ENCODE peak calls at places on chromosomes 11 and 22, in six cellular contexts. C, L, D, F, H and Y are unnamed samples.

GRCh38 chr11:83319346-83319745 is 33.2 kb upstream of the CCDC90B start:
- DNase-seq in L (no peak), F (no peak), D (no peak), H (no peak), C (no peak), Y (no peak)

GRCh38 chr11:57499413-57499982 is 16.0 kb downstream of the SLC43A1 start:
- DNase-seq in D (peak), F (peak), H (peak), C (no peak), L (peak), Y (peak)

GRCh38 chr11:79067355-79067685 is 373.5 kb downstream of the TENM4 start:
- DNase-seq in F (no peak), C (no peak), D (no peak), L (no peak), H (no peak), Y (no peak)

GRCh38 chr11:122463530-122463929 is 192.0 kb upstream of the UBASH3B start:
- DNase-seq in D (no peak), C (no peak), F (no peak), L (no peak), H (no peak), Y (no peak)

GRCh38 chr11:118715837-118716260 is 36.4 kb upstream of the TREH start:
- DNase-seq in F (no peak), D (no peak), H (no peak), L (no peak), C (no peak), Y (no peak)

GRCh38 chr11:100810146-100810545 is 123.1 kb downstream of the ARHGAP42 start:
- DNase-seq in H (no peak), L (no peak), D (no peak), C (no peak), F (no peak), Y (no peak)

GRCh38 chr11:21774212-21774611 is 418.7 kb upstream of the ANO5 start:
- DNase-seq in C (no peak), H (no peak), D (no peak), L (peak), F (no peak), Y (no peak)

GRCh38 chr11:118366287-118366686 is 6.9 kb downstream of the UBE4A start:
- DNase-seq in H (no peak), D (no peak), C (no peak), L (no peak), F (no peak), Y (no peak)

GRCh38 chr11:70090989-70091388 is 12.9 kb downstream of the ANO1 start:
- DNase-seq in D (no peak), L (peak), F (no peak), C (no peak), H (no peak), Y (no peak)

GRCh38 chr11:104772806-104773241 is 125.4 kb downstream of the CASP12 start:
- DNase-seq in C (no peak), L (no peak), H (no peak), D (no peak), F (no peak), Y (no peak)

GRCh38 chr22:29580200-29580810 is 608 bp downstream of the NIPSNAP1 start:
- DNase-seq in F (no peak), C (no peak), D (no peak), H (no peak), L (no peak), Y (no peak)

GRCh38 chr11:101336155-101336554 is 206.5 kb upstream of the PGR start:
- DNase-seq in D (no peak), L (no peak), C (no peak), H (no peak), F (no peak), Y (no peak)

GRCh38 chr11:23959466-23959865 is 537.4 kb upstream of the LUZP2 start:
- DNase-seq in D (no peak), C (no peak), L (no peak), F (no peak), H (no peak), Y (no peak)

GRCh38 chr11:118434553-118435232 is 1.6 kb upstream of the KMT2A start:
- DNase-seq in C (peak), H (no peak), L (peak), D (peak), F (peak), Y (no peak)

GRCh38 chr11:127994736-127995135 is 592.6 kb downstream of the ETS1 start:
- DNase-seq in L (no peak), C (no peak), D (no peak), F (no peak), H (no peak), Y (no peak)

GRCh38 chr11:123116486-123116885 is 54.5 kb upstream of the HSPA8 start:
- DNase-seq in C (no peak), F (no peak), H (no peak), L (no peak), D (no peak), Y (no peak)

GRCh38 chr11:88695701-88696414 is 358.3 kb upstream of the CTSC start:
- DNase-seq in L (no peak), H (no peak), D (no peak), C (no peak), F (peak), Y (no peak)

GRCh38 chr11:46278387-46279173 is 1.1 kb downstream of the CREB3L1 start:
- DNase-seq in H (no peak), L (peak), F (peak), D (peak), C (no peak), Y (no peak)

GRCh38 chr22:43293259-43293658 is 49.9 kb downstream of the SCUBE1 start:
- DNase-seq in C (no peak), F (no peak), D (no peak), H (no peak), L (no peak), Y (no peak)

GRCh38 chr22:37735054-37735453 is 38.2 kb downstream of the TRIOBP start:
- DNase-seq in H (no peak), D (no peak), L (peak), F (peak), C (no peak), Y (no peak)

GRCh38 chr22:45544588-45545170 is 42.0 kb downstream of the FBLN1 start:
- DNase-seq in H (no peak), D (no peak), L (peak), F (no peak), C (no peak), Y (no peak)

GRCh38 chr11:134068829-134069425 is at the start of gene JAM3:
- DNase-seq in C (peak), H (peak), F (peak), L (peak), D (peak), Y (no peak)

GRCh38 chr11:2392241-2392959 is 8.2 kb upstream of the TSSC4 start:
- DNase-seq in C (no peak), H (no peak), D (no peak), L (no peak), F (no peak), Y (no peak)

GRCh38 chr11:76444384-76445121 is at the start of gene EMSY:
- DNase-seq in H (peak), L (peak), D (peak), F (peak), C (peak), Y (peak)

GRCh38 chr22:19448076-19448607 is 631 bp upstream of the C22orf39 start:
- DNase-seq in D (no peak), C (no peak), F (peak), H (no peak), L (no peak), Y (no peak)

GRCh38 chr11:108592591-108593213 is 866 bp downstream of the EXPH5 start:
- DNase-seq in F (peak), L (peak), D (peak), H (no peak), C (peak), Y (no peak)

GRCh38 chr11:119839504-119840133 is 110.6 kb upstream of the NECTIN1 start:
- DNase-seq in L (no peak), F (peak), H (no peak), D (no peak), C (no peak), Y (no peak)

GRCh38 chr11:87879118-87879517 is 296.1 kb downstream of the RAB38 start:
- DNase-seq in L (no peak), F (no peak), H (no peak), C (no peak), D (no peak), Y (no peak)

GRCh38 chr22:36197065-36197440 is 4.6 kb downstream of the APOL4 start:
- DNase-seq in D (no peak), L (peak), H (no peak), C (no peak), F (peak), Y (no peak)

GRCh38 chr11:75823415-75823814 is 8.4 kb downstream of the UVRAG start:
- DNase-seq in C (no peak), L (no peak), H (no peak), D (no peak), F (no peak), Y (no peak)